ENCODE peak calls at places on chromosomes 7 and 10, in four cellular contexts. M is ACHN; O is GM23338; E is activated CD8-positive, alpha-beta memory T cell treated with anti-CD3 and anti-CD28 coated beads for 48 hours. N is an unnamed sample.

GRCh38 chr7:25940086-25940906 is 211.7 kb upstream of the NFE2L3 start:
- DNase-seq in M (no peak), E (no peak), O (no peak), N (no peak)

GRCh38 chr7:50595538-50596102 is 30.4 kb upstream of the DDC start:
- DNase-seq in E (no peak), O (peak), M (peak), N (peak)

GRCh38 chr10:118501171-118501570 is 94.3 kb downstream of the PRLHR start:
- DNase-seq in E (no peak), O (no peak), M (no peak), N (no peak)

GRCh38 chr7:17130281-17131059 is 168.0 kb upstream of the AHR start:
- DNase-seq in E (no peak), O (peak), M (no peak), N (peak)

GRCh38 chr7:124399941-124400340 is 365.7 kb downstream of the GPR37 start:
- DNase-seq in O (no peak), M (no peak), E (no peak), N (no peak)

GRCh38 chr10:83515001-83515400 is 624.3 kb upstream of the GHITM start:
- DNase-seq in O (no peak), M (no peak), E (no peak), N (no peak)

GRCh38 chr10:91672021-91672608 is 39.2 kb upstream of the PPP1R3C start:
- DNase-seq in M (peak), E (no peak), O (peak), N (no peak)

GRCh38 chr10:116690356-116691078 is 51.8 kb downstream of the HSPA12A start:
- DNase-seq in M (no peak), E (no peak), O (peak), N (no peak)

GRCh38 chr7:8442814-8443304 is 9.4 kb downstream of the NXPH1 start:
- DNase-seq in O (peak), M (peak), E (peak), N (peak)

GRCh38 chr7:130154501-130155317 is 50.5 kb downstream of the TMEM209 start:
- DNase-seq in O (peak), E (no peak), M (no peak), N (no peak)

N was measured in NT2/D1.